ENCODE peak calls at places on chromosomes 12 and 14, in nine cellular contexts. B is suprapubic skin, S is PC-9, A is K562, K is cardiac muscle cell, R is A673, P is transverse colon, C is ovary, L is heart left ventricle. T is an unnamed sample.
A peak's percentile ranks its signal among the peaks of the same experiment; 100 is the strongest.

GRCh38 chr14:61090432-61091216 is 109.6 kb downstream of the SLC38A6 start:
- DNase-seq in S (no peak), R (no peak), K (no peak), A (no peak), P (no peak), L (no peak), B (no peak), C (no peak), T (no peak)

GRCh38 chr12:126726481-126727217 is 1540.3 kb upstream of the TMEM132C start:
- DNase-seq in B (no peak), R (no peak), L (no peak), A (no peak), C (no peak), S (no peak), K (peak; percentile 37), P (no peak), T (no peak)

GRCh38 chr12:107645630-107646333 is 39.8 kb upstream of the PWP1 start:
- DNase-seq in B (no peak), A (no peak), K (peak; percentile 60), P (no peak), C (no peak), R (peak; percentile 88), S (no peak), L (peak; percentile 35), T (no peak)

GRCh38 chr12:79557690-79558315 is 133.0 kb downstream of the PAWR start:
- DNase-seq in L (no peak), S (no peak), C (no peak), K (no peak), A (no peak), P (no peak), R (no peak), B (no peak), T (no peak)

GRCh38 chr12:43312991-43313505 is 239.0 kb downstream of the ADAMTS20 start:
- DNase-seq in S (no peak), B (no peak), A (no peak), P (no peak), K (no peak), C (no peak), R (no peak), L (no peak), T (no peak)

GRCh38 chr12:254039-254438 is 8.6 kb downstream of the SLC6A13 start:
- DNase-seq in K (no peak), R (no peak), L (no peak), A (no peak), P (no peak), C (no peak), B (no peak), S (no peak), T (no peak)

GRCh38 chr14:70822706-70823185 is 13.4 kb upstream of the MAP3K9 start:
- DNase-seq in S (peak; percentile 59), P (peak; percentile 48), C (peak; percentile 34), K (peak; percentile 75), B (no peak), L (no peak), R (no peak), A (no peak), T (no peak)

GRCh38 chr14:91119556-91120311 is 5.9 kb downstream of the DGLUCY start:
- DNase-seq in L (no peak), B (no peak), P (peak; percentile 50), S (no peak), R (peak; percentile 26), A (no peak), C (no peak), K (no peak), T (no peak)

GRCh38 chr14:53355581-53356112 is 202.5 kb upstream of the DDHD1 start:
- DNase-seq in B (no peak), C (no peak), L (no peak), K (peak; percentile 8), A (no peak), P (no peak), S (peak; percentile 25), R (peak; percentile 80), T (no peak)

GRCh38 chr14:52078093-52078492 is 9.2 kb upstream of the NID2 start:
- DNase-seq in B (no peak), C (no peak), R (no peak), S (peak; percentile 41), K (no peak), P (no peak), A (no peak), L (no peak), T (no peak)

GRCh38 chr14:69687963-69688649 is 76.7 kb downstream of the SUSD6 start:
- DNase-seq in R (no peak), B (no peak), K (no peak), P (no peak), S (no peak), A (no peak), C (no peak), L (no peak), T (no peak)

GRCh38 chr12:62604856-62605255 is 138.2 kb downstream of the MON2 start:
- DNase-seq in K (no peak), B (no peak), R (no peak), A (peak; percentile 31), C (no peak), L (no peak), S (no peak), P (no peak), T (no peak)

GRCh38 chr12:120363274-120363855 is 5.6 kb downstream of the MSI1 start:
- DNase-seq in B (no peak), A (no peak), C (no peak), S (no peak), R (no peak), L (no peak), P (no peak), K (no peak), T (no peak)

GRCh38 chr12:109464642-109465351 is 12.3 kb downstream of the KCTD10 start:
- DNase-seq in A (no peak), R (peak; percentile 44), K (no peak), P (no peak), L (no peak), B (no peak), C (no peak), S (no peak), T (no peak)

GRCh38 chr14:63773504-63773903 is 45.6 kb upstream of the SGPP1 start:
- DNase-seq in S (no peak), C (no peak), R (no peak), K (no peak), B (no peak), A (no peak), L (no peak), P (no peak), T (no peak)

GRCh38 chr12:65602579-65603295 is 221.5 kb upstream of the HMGA2 start:
- DNase-seq in K (peak; percentile 75), P (peak; percentile 80), B (peak; percentile 84), C (peak; percentile 72), S (peak; percentile 74), R (peak; percentile 92), A (peak; percentile 67), L (peak; percentile 75), T (no peak)

DNA sequence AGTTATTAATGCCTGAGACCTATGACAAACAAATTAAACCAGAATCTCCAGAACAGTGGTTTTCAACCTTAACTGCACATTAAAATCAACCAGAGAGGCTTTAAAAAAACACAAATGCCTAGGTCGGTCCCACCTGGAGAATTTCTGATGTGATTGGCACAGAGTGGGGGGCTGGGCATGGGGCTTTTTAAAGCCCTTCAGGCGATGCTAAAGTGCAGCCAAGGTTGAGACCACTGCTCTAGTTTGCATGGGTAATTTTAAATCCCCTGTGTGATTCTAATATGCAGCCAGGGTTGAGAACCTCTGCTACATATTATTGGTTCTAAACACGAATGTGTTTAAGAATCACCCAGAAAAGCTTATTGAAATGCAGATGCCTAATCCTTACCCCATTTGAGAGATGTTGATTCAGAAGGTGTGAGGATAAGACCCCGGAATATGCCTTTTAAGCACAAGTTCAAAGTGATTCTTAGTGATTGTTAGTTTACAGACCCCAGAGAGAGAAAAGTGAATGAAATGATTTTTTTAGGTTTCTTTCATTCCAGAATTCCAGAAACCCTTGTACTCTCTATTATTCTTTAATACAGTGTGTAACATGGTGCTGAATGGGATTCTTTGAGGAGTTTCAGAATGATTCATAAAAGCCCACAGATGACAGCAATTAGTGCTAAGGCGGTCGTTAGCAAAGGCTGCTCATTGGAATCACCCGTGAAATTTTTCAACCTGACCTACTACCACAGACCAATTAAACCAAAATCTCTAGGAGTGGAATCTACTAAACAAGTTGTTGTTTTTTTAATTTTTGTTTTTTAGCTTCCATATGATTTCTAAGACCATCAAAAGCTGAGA is 44.9 kb downstream of the LIN7A start:
- DNase-seq in P (no peak), R (peak; percentile 28), A (no peak), C (no peak), B (no peak), K (no peak), L (no peak), S (no peak), T (no peak)
- H3K27me3 ChIP-seq in P (no peaks in the 10 kb centered on the region), R (no peaks in the 10 kb centered on the region), A (no peaks in the 10 kb centered on the region), C (no peaks in the 10 kb centered on the region), B (no peaks in the 10 kb centered on the region), K (no peaks in the 10 kb centered on the region), L (no peaks in the 10 kb centered on the region), S (no peaks in the 10 kb centered on the region), T (no peaks in the 10 kb centered on the region)

DNA sequence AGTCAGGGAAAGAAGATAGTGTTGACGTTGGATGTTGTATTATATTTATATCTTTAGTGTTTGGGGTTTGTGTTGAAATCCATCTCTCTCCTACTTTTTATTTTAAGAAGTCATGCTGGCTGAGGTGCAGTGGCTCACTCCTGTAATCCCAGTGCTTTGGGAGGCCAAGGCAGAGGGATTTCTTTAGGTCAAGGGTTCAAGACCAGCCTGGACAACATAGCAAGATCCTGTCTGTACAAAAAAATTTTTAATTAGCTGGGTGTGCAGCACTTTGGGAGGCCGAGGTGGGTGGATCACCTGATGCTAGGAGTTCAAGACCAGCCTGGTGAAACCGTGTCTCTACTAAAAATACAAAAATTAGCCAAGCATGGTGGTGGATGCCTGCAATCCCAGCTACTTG is 23.9 kb downstream of the A2ML1 start:
- DNase-seq in A (no peak), P (no peak), R (no peak), S (no peak), B (no peak), C (no peak), K (no peak), L (no peak), T (no peak)
- H3K4me1 ChIP-seq in A (peaks cover 14% of the 10 kb centered on the region), P (no peaks in the 10 kb centered on the region), R (no peaks in the 10 kb centered on the region), S (no peaks in the 10 kb centered on the region), B (no peaks in the 10 kb centered on the region), C (peaks cover 5% of the 10 kb centered on the region), K (no peaks in the 10 kb centered on the region), L (no peaks in the 10 kb centered on the region), T (no peaks in the 10 kb centered on the region)

GRCh38 chr12:122946690-122947271 is 19.5 kb downstream of the ABCB9 start:
- DNase-seq in K (peak; percentile 35), L (peak; percentile 82), P (peak; percentile 88), C (no peak), A (peak; percentile 63), R (peak; percentile 53), B (peak; percentile 98), S (peak; percentile 87), T (peak; percentile 99)
- TF ChIP-seq CTCF in K (peak; percentile 47), L (no peak), P (peak; percentile 12), C (no peak), A (peak; percentile 47), R (no peak), B (peak; percentile 28), S (no peak), T (no peak)

DNA sequence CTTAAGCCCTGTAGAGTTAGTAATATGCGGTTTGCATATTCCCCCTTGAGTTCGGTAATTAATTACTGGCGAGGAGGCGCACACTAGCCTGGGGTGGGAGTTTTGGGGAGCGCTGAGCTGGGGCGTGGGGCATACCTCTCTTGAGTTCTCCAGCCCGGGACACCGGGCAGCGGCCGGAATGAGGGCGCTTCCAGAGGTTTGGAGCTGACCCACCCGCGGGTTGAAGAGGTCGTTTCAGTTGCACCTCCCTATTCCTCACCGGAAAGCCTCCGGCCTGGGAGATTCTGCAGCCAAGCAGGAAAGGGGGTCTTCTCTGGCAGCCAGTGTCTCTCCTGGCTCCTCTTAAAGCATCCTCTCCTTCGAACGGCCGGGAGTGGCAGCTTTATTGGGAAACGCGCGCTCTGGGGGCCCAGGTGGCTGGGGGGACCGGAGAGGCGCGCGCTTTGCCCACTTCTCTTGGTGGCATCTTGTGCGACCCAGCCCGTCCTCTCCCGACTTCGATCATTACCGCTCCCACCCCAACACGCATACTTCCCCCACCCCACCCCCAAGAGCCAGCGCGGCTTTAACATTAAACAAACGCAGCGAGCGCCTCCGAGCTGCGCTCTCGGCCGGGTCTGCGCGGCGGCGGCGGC is 3.9 kb upstream of the LHX5 start:
- DNase-seq in B (no peak), R (no peak), S (no peak), C (no peak), A (no peak), K (no peak), L (no peak), P (no peak), T (no peak)
- H3K27me3 ChIP-seq in B (peaks cover 100% of the 10 kb centered on the region), R (peaks cover 97% of the 10 kb centered on the region), S (peaks cover 88% of the 10 kb centered on the region), C (no peaks in the 10 kb centered on the region), A (peaks cover 60% of the 10 kb centered on the region), K (peaks cover 100% of the 10 kb centered on the region), L (peaks cover 62% of the 10 kb centered on the region), P (peaks cover 98% of the 10 kb centered on the region), T (no peaks in the 10 kb centered on the region)

T was measured in vagina.